ENCODE peak calls at places on chromosomes 3 and 15, in nine cellular contexts. Z is lower lobe of right lung, C is astrocyte, I is fibroblast of pulmonary artery, K is left ventricle myocardium inferior, E is PC-3, P is MM.1S, O is heart left ventricle, Y is GM06990. D is an unnamed sample.

GRCh38 chr15:95277266-95277665 is 1045.9 kb downstream of the MCTP2 start:
- DNase-seq in Z (no peak), C (peak; percentile 78), I (no peak), K (no peak), E (peak; percentile 37), P (no peak), O (no peak), Y (no peak), D (no peak)

GRCh38 chr15:98776607-98777281 is 128.4 kb downstream of the IGF1R start:
- DNase-seq in Z (peak; percentile 66), C (peak; percentile 89), I (peak; percentile 35), K (peak; percentile 42), E (no peak), P (peak; percentile 72), O (no peak), Y (peak; percentile 70), D (peak; percentile 69)

GRCh38 chr3:181687190-181687589 is 24.5 kb upstream of the SOX2 start:
- DNase-seq in Z (no peak), C (no peak), I (no peak), K (no peak), E (no peak), P (no peak), O (no peak), Y (no peak), D (no peak)

GRCh38 chr3:100316656-100317069 is 17.9 kb upstream of the NIT2 start:
- DNase-seq in Z (no peak), C (peak; percentile 39), I (peak; percentile 81), K (no peak), E (peak; percentile 77), P (peak; percentile 64), O (no peak), Y (peak; percentile 19), D (peak; percentile 55)

GRCh38 chr3:22937536-22937935 is 265.6 kb upstream of the UBE2E2 start:
- DNase-seq in Z (no peak), C (no peak), I (no peak), K (no peak), E (no peak), P (no peak), O (no peak), Y (no peak), D (no peak)

GRCh38 chr3:14458434-14459280 is 56.3 kb downstream of the SLC6A6 start:
- DNase-seq in Z (no peak), C (no peak), I (no peak), K (no peak), E (no peak), P (no peak), O (no peak), Y (no peak), D (no peak)

GRCh38 chr3:167453815-167454214 is 20.0 kb downstream of the SERPINI2 start:
- DNase-seq in Z (no peak), C (no peak), I (no peak), K (no peak), E (no peak), P (no peak), O (no peak), Y (no peak), D (no peak)

GRCh38 chr3:46372492-46373359 is 2.0 kb downstream of the CCR5 start:
- DNase-seq in Z (no peak), C (no peak), I (peak; percentile 27), K (no peak), E (peak; percentile 73), P (peak; percentile 79), O (no peak), Y (no peak), D (no peak)

GRCh38 chr15:70069716-70070115 is 28.0 kb downstream of the TLE3 start:
- DNase-seq in Z (no peak), C (no peak), I (no peak), K (no peak), E (no peak), P (no peak), O (no peak), Y (no peak), D (no peak)
- TF ChIP-seq CTCF in Z (no peak), C (no peak), I (no peak), K (no peak), E (no peak), P (no peak), O (no peak), Y (no peak), D (no peak)

GRCh38 chr3:117036259-117036799 is 326.8 kb downstream of the TUSC7 start:
- DNase-seq in Z (no peak), C (peak; percentile 47), I (peak; percentile 74), K (peak; percentile 16), E (no peak), P (no peak), O (peak; percentile 46), Y (no peak), D (no peak)
- TF ChIP-seq CTCF in Z (no peak), C (no peak), I (no peak), K (no peak), E (no peak), P (no peak), O (no peak), Y (no peak), D (no peak)

GRCh38 chr3:17979248-17979647 is 236.8 kb upstream of the TBC1D5 start:
- DNase-seq in Z (no peak), C (no peak), I (no peak), K (no peak), E (peak; percentile 35), P (no peak), O (no peak), Y (no peak), D (peak; percentile 9)
- TF ChIP-seq CTCF in Z (no peak), C (no peak), I (no peak), K (peak; percentile 15), E (peak; percentile 46), P (no peak), O (no peak), Y (no peak), D (peak; percentile 17)

DNA sequence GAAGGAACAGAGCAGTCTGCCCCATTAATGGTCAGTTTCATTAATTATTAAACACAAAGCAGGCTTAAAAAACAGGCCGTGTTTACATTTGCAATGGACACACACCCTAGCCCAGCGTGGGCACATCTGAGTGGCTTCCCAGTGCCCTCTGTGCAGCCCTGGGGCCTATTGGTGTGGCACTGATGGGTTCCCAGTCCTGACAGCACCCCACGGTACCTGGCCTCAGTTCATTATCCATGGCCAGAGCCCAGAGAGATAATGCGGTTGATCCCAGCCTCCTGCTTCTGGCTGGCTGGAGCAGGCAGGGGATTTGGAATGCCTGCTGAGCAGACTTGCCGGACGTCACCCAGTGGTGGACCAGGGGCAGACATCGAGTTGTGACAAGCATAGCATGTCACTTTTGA is 110.5 kb upstream of the ABHD17C start:
- DNase-seq in Z (no peak), C (no peak), I (no peak), K (no peak), E (no peak), P (no peak), O (no peak), Y (no peak), D (no peak)
- TF ChIP-seq CTCF in Z (no peak), C (no peak), I (no peak), K (peak; percentile 21), E (no peak), P (no peak), O (peak; percentile 18), Y (no peak), D (no peak)

DNA sequence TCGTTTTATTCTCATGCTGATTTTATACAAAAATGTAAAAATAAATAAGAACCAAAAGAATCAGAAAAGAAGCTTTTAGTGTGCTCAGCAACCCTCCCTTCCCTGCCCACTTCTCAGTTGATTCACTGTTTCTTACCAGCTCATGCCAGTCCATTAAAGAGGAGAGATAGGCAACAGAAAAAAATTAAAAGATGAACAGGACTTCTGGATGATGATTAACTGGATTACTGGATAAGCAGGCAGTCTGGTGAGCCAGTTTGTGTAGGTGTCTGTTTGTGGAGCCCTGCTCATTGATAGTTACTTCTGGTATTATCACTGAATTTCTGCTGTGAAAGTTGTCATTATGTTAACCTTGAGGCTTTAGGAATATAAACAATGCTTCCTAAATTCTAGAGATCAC is 15.1 kb upstream of the GPR171 start:
- DNase-seq in Z (no peak), C (no peak), I (no peak), K (no peak), E (no peak), P (no peak), O (no peak), Y (no peak), D (no peak)
- TF ChIP-seq CTCF in Z (no peak), C (no peak), I (no peak), K (no peak), E (no peak), P (no peak), O (no peak), Y (no peak), D (no peak)

DNA sequence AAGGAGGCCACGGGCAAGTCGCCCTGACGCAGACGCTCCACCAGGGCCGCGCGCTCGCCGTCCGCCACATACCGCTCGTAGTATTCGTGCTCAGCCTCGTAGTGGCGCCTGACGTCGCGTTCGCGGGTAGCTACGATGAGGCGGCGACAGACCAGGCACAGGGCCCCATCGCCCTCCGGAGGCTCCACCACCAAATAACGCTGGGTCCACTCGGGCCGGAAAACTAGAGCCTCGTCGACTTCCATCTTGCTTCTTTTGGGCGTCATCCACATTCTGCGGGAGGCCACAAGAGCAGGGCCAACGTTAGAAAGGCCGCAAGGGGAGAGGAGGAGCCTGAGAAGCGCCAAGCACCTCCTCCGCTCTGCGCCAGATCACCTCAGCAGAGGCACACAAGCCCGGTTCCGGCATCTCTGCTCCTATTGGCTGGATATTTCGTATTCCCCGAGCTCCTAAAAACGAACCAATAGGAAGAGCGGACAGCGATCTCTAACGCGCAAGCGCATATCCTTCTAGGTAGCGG is at the start of gene EPM2AIP1:
- DNase-seq in Z (peak; percentile 98), C (no peak), I (no peak), K (no peak), E (no peak), P (no peak), O (peak; percentile 99), Y (no peak), D (no peak)
- TF ChIP-seq CTCF in Z (peak; percentile 39), C (no peak), I (peak; percentile 6), K (peak; percentile 52), E (peak; percentile 34), P (peak; percentile 19), O (peak; percentile 57), Y (peak; percentile 20), D (peak; percentile 24)

DNA sequence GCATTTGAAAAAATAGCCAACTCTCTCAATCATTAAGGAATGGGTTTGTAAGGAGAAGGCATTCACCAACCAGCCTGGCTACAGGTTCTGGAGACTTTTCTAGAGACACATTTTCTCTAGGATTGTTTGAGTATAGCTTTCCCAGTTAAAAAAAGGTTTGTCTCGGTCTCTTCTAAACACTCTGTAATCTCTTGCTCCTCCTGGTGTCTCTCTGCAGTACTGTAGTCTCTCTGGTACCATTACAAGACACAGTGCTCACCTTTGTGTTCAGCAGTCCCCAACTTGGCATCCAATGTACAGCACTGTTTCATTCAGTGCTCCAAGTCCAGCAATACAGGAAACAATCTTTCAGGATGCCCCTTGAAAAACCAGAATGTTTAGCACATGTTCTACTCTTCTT is 534.4 kb downstream of the ZNF385D start:
- DNase-seq in Z (no peak), C (no peak), I (peak; percentile 32), K (no peak), E (peak; percentile 43), P (no peak), O (no peak), Y (no peak), D (no peak)
- TF ChIP-seq CTCF in Z (peak; percentile 14), C (peak; percentile 33), I (peak; percentile 54), K (peak; percentile 20), E (peak; percentile 58), P (peak; percentile 34), O (no peak), Y (peak; percentile 13), D (no peak)